ENCODE peak calls at places on chromosome 13, in seven cellular contexts. C, E, B, Z, U, Y and G are unnamed samples.

GRCh38 chr13:108158746-108159145 is 56.6 kb downstream of the LIG4 start:
- DNase-seq in E (no peak), Y (no peak), Z (no peak), C (no peak), U (no peak), B (no peak), G (no peak)

GRCh38 chr13:95530178-95530577 is 22.3 kb upstream of the CLDN10 start:
- DNase-seq in E (no peak), C (no peak), Z (peak; percentile 5), B (no peak), Y (no peak), U (peak; percentile 44), G (peak; percentile 11)

GRCh38 chr13:35784286-35784951 is 307.9 kb upstream of the MAB21L1 start:
- DNase-seq in Z (no peak), C (no peak), B (no peak), U (no peak), Y (no peak), E (no peak), G (no peak)

GRCh38 chr13:59665184-59665583 is 498.5 kb downstream of the DIAPH3 start:
- DNase-seq in U (no peak), B (no peak), Y (no peak), E (no peak), C (no peak), Z (no peak), G (no peak)

GRCh38 chr13:21233086-21233485 is 56.6 kb downstream of the MRPL57 start:
- DNase-seq in Y (no peak), C (peak; percentile 47), B (no peak), U (no peak), E (no peak), Z (no peak), G (no peak)

GRCh38 chr13:99902657-99903056 is 68.9 kb downstream of the ZIC5 start:
- DNase-seq in E (no peak), B (no peak), Z (no peak), Y (no peak), U (no peak), C (no peak), G (no peak)

GRCh38 chr13:114027046-114027760 is 53.3 kb upstream of the C13orf46 start:
- DNase-seq in Z (peak; percentile 69), U (no peak), C (no peak), Y (no peak), E (no peak), B (no peak), G (peak; percentile 53)

GRCh38 chr13:73542446-73542845 is 483.6 kb downstream of the KLF5 start:
- DNase-seq in B (no peak), Y (no peak), Z (no peak), U (no peak), E (no peak), C (no peak), G (no peak)

GRCh38 chr13:111317042-111317550 is 3.3 kb upstream of the TEX29 start:
- DNase-seq in E (no peak), Y (no peak), B (no peak), Z (no peak), C (no peak), U (no peak), G (no peak)

GRCh38 chr13:79987323-79987722 is 353.6 kb downstream of the SPRY2 start:
- DNase-seq in Z (peak; percentile 22), E (no peak), C (no peak), B (no peak), Y (no peak), U (no peak), G (no peak)

GRCh38 chr13:27186295-27186694 is 14.7 kb upstream of the USP12 start:
- DNase-seq in Z (no peak), E (no peak), Y (no peak), U (no peak), B (no peak), C (no peak), G (no peak)

GRCh38 chr13:93628136-93628535 is 401.5 kb downstream of the GPC6 start:
- DNase-seq in U (no peak), Z (no peak), C (no peak), E (no peak), Y (no peak), B (no peak), G (no peak)

GRCh38 chr13:33992891-33993336 is 175.0 kb downstream of the RFC3 start:
- DNase-seq in Y (no peak), C (no peak), Z (no peak), E (no peak), B (no peak), U (no peak), G (no peak)

GRCh38 chr13:26914624-26915023 is 154.0 kb upstream of the GPR12 start:
- DNase-seq in C (peak; percentile 70), B (no peak), Z (no peak), Y (no peak), U (no peak), E (no peak), G (peak; percentile 2)

GRCh38 chr13:23695711-23696512 is 125.7 kb downstream of the TNFRSF19 start:
- DNase-seq in Y (no peak), U (no peak), B (peak; percentile 71), C (no peak), Z (no peak), E (no peak), G (no peak)

GRCh38 chr13:23534090-23534489 is 36.1 kb upstream of the TNFRSF19 start:
- DNase-seq in U (no peak), Z (no peak), Y (no peak), E (no peak), C (no peak), B (no peak), G (no peak)

GRCh38 chr13:53405616-53406015 is 377.0 kb downstream of the OLFM4 start:
- DNase-seq in U (no peak), Y (no peak), B (no peak), Z (no peak), E (no peak), C (no peak), G (no peak)

GRCh38 chr13:111493468-111493867 is 173.0 kb downstream of the TEX29 start:
- DNase-seq in U (no peak), Y (no peak), C (no peak), B (no peak), E (no peak), Z (no peak), G (no peak)

GRCh38 chr13:114112231-114112825 is 20.1 kb downstream of the RASA3 start:
- DNase-seq in Y (no peak), Z (peak; percentile 45), B (no peak), U (no peak), C (no peak), E (no peak), G (no peak)

GRCh38 chr13:25882732-25883357 is 169.0 kb downstream of the SHISA2 start:
- DNase-seq in Y (no peak), Z (no peak), U (no peak), E (no peak), B (no peak), C (peak; percentile 83), G (no peak)

GRCh38 chr13:46783504-46783903 is 13.5 kb downstream of the ESD start:
- DNase-seq in Y (no peak), Z (no peak), E (no peak), B (no peak), U (no peak), C (no peak), G (no peak)
- H3K4me3 ChIP-seq in Y (no peak overlapping the region), Z (no peak overlapping the region), E (no peak overlapping the region), B (no peak overlapping the region), U (no peak overlapping the region), C (no peak overlapping the region), G (no peak overlapping the region)

GRCh38 chr13:41026806-41027205 is 7.7 kb upstream of the ELF1 start:
- DNase-seq in U (no peak), C (no peak), Y (no peak), Z (no peak), B (no peak), E (no peak), G (no peak)

GRCh38 chr13:41032646-41033396 is 13.7 kb upstream of the ELF1 start:
- DNase-seq in U (no peak), Z (no peak), B (no peak), E (no peak), Y (no peak), C (no peak), G (no peak)

GRCh38 chr13:41025518-41025917 is 6.4 kb upstream of the ELF1 start:
- DNase-seq in Y (no peak), U (no peak), B (no peak), E (no peak), C (no peak), Z (no peak), G (no peak)

GRCh38 chr13:41028051-41028450 is 8.9 kb upstream of the ELF1 start:
- DNase-seq in C (no peak), U (no peak), Z (peak; percentile 45), Y (no peak), B (no peak), E (no peak), G (no peak)

GRCh38 chr13:41029629-41030028 is 10.5 kb upstream of the ELF1 start:
- DNase-seq in C (no peak), B (no peak), Z (no peak), Y (no peak), E (no peak), U (no peak), G (no peak)
- TF ChIP-seq CTCF in C (peak; percentile 47), B (no peak), Z (no peak), Y (no peak), E (no peak), U (no peak), G (no peak)

DNA sequence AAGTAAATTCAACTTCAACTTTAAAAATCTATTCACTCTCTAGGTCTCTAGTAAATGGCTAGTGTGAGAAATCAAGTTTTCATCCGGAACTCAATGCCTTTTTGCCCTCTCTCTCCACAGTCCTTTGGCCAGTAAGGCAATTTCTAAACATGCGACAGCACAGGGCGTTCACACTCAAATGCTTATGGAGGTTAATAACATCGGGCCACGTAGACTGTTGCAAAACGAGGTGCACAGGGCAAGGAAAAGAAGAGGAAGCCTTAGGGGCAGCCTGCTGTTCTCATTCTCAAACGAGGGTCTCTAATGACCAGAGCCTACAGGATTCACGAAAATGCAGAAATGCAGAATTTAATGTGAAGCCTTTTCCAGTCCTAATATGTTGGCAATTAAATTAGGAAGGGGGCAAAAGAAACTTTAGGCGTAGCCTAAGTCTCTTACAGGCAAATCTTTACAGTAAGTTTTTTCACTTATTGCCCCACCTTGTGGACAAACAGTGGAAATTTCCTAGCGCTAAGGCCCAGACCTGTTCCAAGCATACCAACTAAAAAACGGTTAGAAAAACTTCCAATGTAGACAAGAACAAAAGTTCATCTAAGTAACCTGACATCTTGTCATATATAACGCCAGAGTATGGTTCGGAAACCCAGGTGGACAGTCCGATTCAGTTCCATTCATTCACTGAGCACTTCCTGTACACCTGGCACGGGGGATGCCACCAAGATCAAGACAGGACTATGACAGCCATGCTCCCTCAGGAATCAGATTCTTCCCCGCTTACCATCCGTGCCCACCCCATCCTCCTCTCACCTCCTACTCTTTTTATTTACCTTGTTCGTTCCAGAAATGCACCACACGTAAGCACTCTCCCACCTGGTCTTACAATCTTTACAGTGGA is 5.1 kb downstream of the ZAR1L start:
- DNase-seq in C (peak; percentile 10), Y (no peak), B (peak; percentile 8), Z (peak; percentile 72), E (no peak), U (no peak), G (peak; percentile 67)
- H3K4me3 ChIP-seq in C (no peak overlapping the region), Y (peak overlapping the region; percentile 65), B (no peak overlapping the region), Z (no peak overlapping the region), E (no peak overlapping the region), U (no peak overlapping the region), G (no peak overlapping the region)

DNA sequence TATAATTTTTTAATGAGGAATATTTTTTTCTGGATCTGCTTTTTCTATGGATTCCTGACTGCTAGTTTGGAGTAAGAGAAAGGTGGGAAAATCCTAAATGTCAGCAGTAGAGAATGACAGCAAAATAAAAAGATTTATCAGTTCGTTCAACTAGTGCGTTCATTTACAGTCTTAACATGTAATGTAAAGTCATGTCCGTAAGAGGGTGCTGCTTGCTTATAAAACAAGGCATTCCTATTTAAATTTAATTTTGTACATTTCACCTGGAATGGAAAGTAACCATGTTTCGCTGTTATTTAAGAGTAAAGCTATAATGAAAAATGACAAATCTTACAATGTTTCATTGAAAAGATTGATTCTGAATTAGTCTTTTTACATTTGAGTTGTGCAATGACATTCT is 76.6 kb downstream of the ZMYM2 start:
- DNase-seq in B (no peak), Y (no peak), C (no peak), E (no peak), U (no peak), Z (no peak), G (no peak)
- TF ChIP-seq CTCF in B (no peak), Y (no peak), C (no peak), E (no peak), U (peak; percentile 2), Z (no peak), G (peak; percentile 10)